ENCODE peak calls at places on chromosomes 12 and 14, in nine cellular contexts. L, G, J, B, R, O, K, S and T are unnamed samples.

GRCh38 chr14:61525293-61526011 is 169.9 kb upstream of the HIF1A start:
- DNase-seq in O (peak; percentile 76), B (peak; percentile 73), K (no peak), S (peak; percentile 70), L (peak; percentile 48), R (peak; percentile 44), J (peak; percentile 73), G (no peak), T (no peak)

GRCh38 chr14:55604900-55605418 is 25.0 kb downstream of the KTN1 start:
- DNase-seq in L (no peak), B (no peak), K (no peak), O (no peak), G (no peak), R (no peak), J (no peak), S (no peak), T (no peak)

GRCh38 chr14:50082784-50083466 is 33.4 kb downstream of the VCPKMT start:
- DNase-seq in K (no peak), O (no peak), J (peak; percentile 80), L (peak; percentile 83), R (no peak), B (peak; percentile 7), S (no peak), G (no peak), T (no peak)

GRCh38 chr14:72679106-72679505 is 214.8 kb downstream of the DPF3 start:
- DNase-seq in J (no peak), B (no peak), L (no peak), S (no peak), O (peak; percentile 60), G (peak; percentile 15), K (no peak), R (no peak), T (no peak)

GRCh38 chr12:14931359-14931758 is 7.0 kb downstream of the ERP27 start:
- DNase-seq in S (no peak), G (no peak), L (no peak), K (no peak), O (no peak), B (no peak), R (no peak), J (no peak), T (no peak)

GRCh38 chr14:63551338-63551737 is 8.2 kb upstream of the PPP2R5E start:
- DNase-seq in B (no peak), O (peak; percentile 73), S (no peak), K (no peak), L (no peak), G (no peak), J (no peak), R (no peak), T (no peak)

GRCh38 chr12:124740691-124741137 is 123.0 kb downstream of the SCARB1 start:
- DNase-seq in R (no peak), S (no peak), G (no peak), B (no peak), O (peak; percentile 36), K (no peak), J (no peak), L (no peak), T (no peak)

GRCh38 chr14:103834956-103835355 is 12.4 kb downstream of the PPP1R13B start:
- DNase-seq in L (no peak), S (no peak), R (no peak), K (no peak), J (no peak), G (no peak), B (no peak), O (no peak), T (no peak)

GRCh38 chr14:20347747-20348146 is 4.3 kb downstream of the PARP2 start:
- DNase-seq in K (no peak), L (no peak), R (no peak), J (no peak), G (no peak), S (no peak), B (no peak), O (no peak), T (no peak)

GRCh38 chr12:90628213-90628612 is 326.8 kb downstream of the CCER1 start:
- DNase-seq in L (no peak), B (no peak), O (no peak), R (no peak), K (no peak), J (no peak), S (no peak), G (no peak), T (no peak)

GRCh38 chr12:52235001-52235760 is 2.1 kb downstream of the KRT7 start:
- DNase-seq in G (no peak), L (no peak), R (no peak), O (peak; percentile 75), S (no peak), K (no peak), J (no peak), B (no peak), T (no peak)